ENCODE peak calls at places on chromosomes 5 and 9, in six cellular contexts. C is fibroblast of pulmonary artery, R is PC-3, J is astrocyte of the spinal cord, T is suprapubic skin, E is AG04450. H is an unnamed sample.

GRCh38 chr5:126358525-126358924 is 64.7 kb upstream of the GRAMD2B start:
- DNase-seq in E (no peak), T (no peak), J (peak; percentile 55), R (no peak), C (no peak), H (no peak)

GRCh38 chr5:139394654-139395566 is at the start of gene PROB1:
- DNase-seq in E (no peak), C (no peak), J (no peak), T (no peak), R (no peak), H (no peak)

GRCh38 chr9:76516871-76517270 is 57.9 kb downstream of the GCNT1 start:
- DNase-seq in C (no peak), T (no peak), E (no peak), J (no peak), R (no peak), H (no peak)

GRCh38 chr9:86575825-86576488 is 221.7 kb upstream of the TUT7 start:
- DNase-seq in T (no peak), R (no peak), J (no peak), E (no peak), C (peak; percentile 7), H (no peak)

GRCh38 chr5:159021360-159022177 is 78.1 kb downstream of the EBF1 start:
- DNase-seq in R (no peak), T (no peak), C (peak; percentile 77), J (no peak), E (no peak), H (peak; percentile 55)

GRCh38 chr5:178460598-178461425 is 129.4 kb downstream of the COL23A1 start:
- DNase-seq in C (peak; percentile 8), J (peak; percentile 7), T (peak; percentile 78), R (peak; percentile 66), E (no peak), H (no peak)

GRCh38 chr5:170442921-170443320 is 53.8 kb upstream of the KCNMB1 start:
- DNase-seq in E (no peak), J (no peak), C (no peak), R (no peak), T (no peak), H (no peak)

GRCh38 chr5:174910245-174910737 is 185.9 kb downstream of the MSX2 start:
- DNase-seq in J (peak; percentile 40), T (no peak), C (peak; percentile 49), R (peak; percentile 65), E (peak; percentile 11), H (no peak)

GRCh38 chr5:23528677-23529076 is 21.3 kb downstream of the PRDM9 start:
- DNase-seq in C (no peak), R (no peak), J (no peak), T (no peak), E (no peak), H (no peak)

GRCh38 chr5:14185336-14186131 is 42.4 kb downstream of the TRIO start:
- DNase-seq in E (no peak), J (peak; percentile 78), R (peak; percentile 94), C (peak; percentile 70), T (no peak), H (no peak)

GRCh38 chr5:21817668-21818419 is 1035.3 kb downstream of the CDH12 start:
- DNase-seq in R (peak; percentile 63), C (peak; percentile 28), J (peak; percentile 19), T (no peak), E (no peak), H (no peak)

GRCh38 chr5:60487885-60488425 is 212.0 kb downstream of the DEPDC1B start:
- DNase-seq in E (no peak), R (peak; percentile 35), J (no peak), T (no peak), C (no peak), H (no peak)

GRCh38 chr5:78747703-78748359 is 99.3 kb upstream of the LHFPL2 start:
- DNase-seq in T (no peak), E (peak; percentile 81), R (no peak), C (peak; percentile 70), J (peak; percentile 88), H (peak; percentile 61)

GRCh38 chr5:92676839-92677197 is 904.2 kb downstream of the NR2F1-AS1 start:
- DNase-seq in E (no peak), R (no peak), C (no peak), T (no peak), J (no peak), H (no peak)

GRCh38 chr9:93065321-93065720 is 6.8 kb downstream of the SUSD3 start:
- DNase-seq in C (no peak), E (no peak), R (no peak), J (no peak), T (no peak), H (no peak)

GRCh38 chr5:59766394-59766793 is 127.1 kb downstream of the PDE4D start:
- DNase-seq in T (no peak), R (no peak), J (no peak), E (no peak), C (peak; percentile 69), H (no peak)

GRCh38 chr5:152271420-152271819 is 133.7 kb downstream of the NMUR2 start:
- DNase-seq in C (peak; percentile 1), E (no peak), R (peak; percentile 87), J (peak; percentile 4), T (no peak), H (no peak)

GRCh38 chr9:126236273-126236672 is 90.4 kb upstream of the MVB12B start:
- DNase-seq in R (no peak), T (no peak), C (no peak), E (no peak), J (no peak), H (no peak)

GRCh38 chr9:96125624-96126023 is 176.4 kb downstream of the HSD17B3 start:
- DNase-seq in C (no peak), T (no peak), R (no peak), E (no peak), J (no peak), H (no peak)

GRCh38 chr5:82537646-82538306 is 259.6 kb upstream of the RPS23 start:
- DNase-seq in J (no peak), C (peak; percentile 22), T (no peak), E (no peak), R (no peak), H (no peak)

GRCh38 chr9:127311239-127311741 is 46.7 kb downstream of the GARNL3 start:
- DNase-seq in E (no peak), T (no peak), C (peak; percentile 64), J (peak; percentile 78), R (peak; percentile 86), H (no peak)
- TF ChIP-seq CTCF in E (peak; percentile 48), T (no peak), C (peak; percentile 49), J (peak; percentile 62), R (peak; percentile 67), H (peak; percentile 54)

DNA sequence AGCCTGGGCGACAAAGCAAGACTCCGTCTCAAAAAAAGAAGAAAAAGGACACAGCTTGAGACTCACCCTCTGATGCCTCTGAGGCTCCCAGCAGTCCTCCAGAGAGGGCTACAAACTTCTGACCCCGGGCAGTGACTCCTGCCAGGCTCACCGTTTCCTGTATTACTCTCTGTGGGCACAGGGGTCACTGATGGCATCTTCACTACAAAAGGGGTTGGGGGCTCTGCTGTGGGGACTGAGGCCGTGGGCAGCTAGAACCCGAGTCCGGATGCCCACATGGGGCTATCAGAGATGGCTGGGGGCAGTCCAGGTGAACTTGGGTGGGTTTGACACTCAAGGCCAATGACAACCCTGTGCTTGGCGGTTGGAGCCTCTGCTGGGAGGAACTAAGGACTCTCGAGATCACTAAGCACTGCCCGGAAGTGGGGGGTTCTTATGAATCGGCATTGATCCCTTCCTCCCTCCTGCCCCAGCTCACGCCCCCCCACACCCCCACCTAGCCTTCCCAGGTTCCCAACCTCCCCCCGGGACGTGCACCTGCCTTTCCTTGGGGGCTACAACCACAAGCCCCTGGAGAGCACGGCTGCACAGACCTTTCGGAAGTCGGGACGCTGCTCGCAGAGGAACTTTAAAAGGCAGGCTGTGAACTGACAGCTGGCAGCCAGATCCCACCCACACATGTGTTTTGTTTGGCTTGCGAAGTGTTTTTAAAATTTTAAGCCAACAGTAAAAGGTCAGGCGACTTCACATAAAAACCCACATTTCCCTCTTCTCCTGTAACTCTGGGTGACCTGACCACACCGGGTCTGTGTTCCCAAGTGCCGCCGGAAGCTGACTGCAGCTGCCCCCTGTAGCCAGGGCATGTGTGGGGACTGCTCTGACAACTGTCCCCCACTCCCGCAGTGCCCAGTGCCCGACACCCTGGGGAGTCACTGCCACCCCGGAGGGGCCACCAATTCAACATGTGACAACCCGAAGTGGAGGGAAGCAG is 5.0 kb upstream of the RALGDS start:
- DNase-seq in E (no peak), C (peak; percentile 55), R (no peak), J (peak; percentile 67), T (no peak), H (no peak)
- H3K4me3 ChIP-seq in E (peak overlapping the region; percentile 33), C (no peak overlapping the region), R (no peak overlapping the region), J (no peak overlapping the region), T (peak overlapping the region; percentile 44), H (peak overlapping the region; percentile 23)

GRCh38 chr9:135698767-135699166 is 514 bp downstream of the SOHLH1 start:
- DNase-seq in J (no peak), R (no peak), E (no peak), C (no peak), T (no peak), H (no peak)
- TF ChIP-seq CTCF in J (no peak), R (no peak), E (no peak), C (no peak), T (no peak), H (no peak)

DNA sequence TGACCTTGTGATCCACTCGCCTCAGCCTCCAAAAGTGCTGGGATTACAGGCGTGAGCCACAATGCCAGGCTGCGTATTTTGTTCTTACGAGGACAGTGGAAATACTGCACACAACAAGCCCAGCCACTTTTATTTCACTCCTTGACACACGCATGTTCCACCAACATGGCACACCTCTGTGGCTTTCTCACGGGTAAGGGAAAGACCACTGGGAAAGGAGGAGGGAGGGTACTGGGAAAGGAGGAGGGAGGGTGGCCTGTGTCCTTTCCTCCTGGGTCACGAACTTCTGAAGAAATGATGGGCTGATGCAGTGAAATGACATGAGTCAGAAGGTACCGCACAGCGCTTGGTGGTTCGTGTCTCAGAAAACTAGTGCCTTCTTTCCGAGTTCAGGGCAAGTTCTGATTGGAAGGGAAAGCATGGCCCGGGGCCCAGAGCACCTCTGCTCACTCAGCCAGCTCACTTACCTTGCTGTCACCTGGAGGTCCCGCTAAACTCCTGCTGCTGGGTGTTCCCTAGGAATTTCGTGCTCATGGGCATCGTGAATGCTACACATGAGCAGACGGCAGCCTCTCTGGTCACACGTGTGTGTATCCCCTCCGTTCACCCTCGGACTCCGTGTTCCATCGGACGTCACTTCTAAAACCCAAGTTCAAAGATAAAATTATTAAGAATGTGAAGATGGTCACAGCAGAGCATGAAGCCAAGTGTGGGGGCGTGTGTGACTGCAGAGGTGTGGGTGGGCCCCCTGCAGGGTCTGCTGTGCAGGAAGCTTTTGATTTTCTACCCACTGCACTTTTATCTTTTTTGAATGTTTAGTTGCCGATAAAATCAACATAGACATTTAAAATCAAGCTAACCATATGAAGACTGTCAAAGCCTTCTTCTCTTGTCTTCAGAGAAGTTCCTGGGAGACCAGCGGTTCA is 42.9 kb downstream of the LAMC3 start:
- DNase-seq in T (no peak), E (no peak), C (no peak), R (no peak), J (no peak), H (no peak)
- H3K4me3 ChIP-seq in T (no peak overlapping the region), E (no peak overlapping the region), C (no peak overlapping the region), R (no peak overlapping the region), J (no peak overlapping the region), H (no peak overlapping the region)

H was measured in AG09309.